ENCODE peak calls at places on chromosome 19, in eight cellular contexts. L, D, U, J, X, G, B and W are unnamed samples. For H3K9me3 and H3K4me1, the result is how much of the 10 kb centered on the place peaks cover.

GRCh38 chr19:40257096-40257517 is 28.0 kb downstream of the AKT2 start:
- DNase-seq in L (no peak), J (no peak), D (no peak), B (no peak), X (peak), G (no peak), U (no peak), W (peak)

GRCh38 chr19:5397804-5398692 is 57.2 kb upstream of the ZNRF4 start:
- DNase-seq in J (peak), G (no peak), D (no peak), X (no peak), B (no peak), L (no peak), U (no peak), W (no peak)

GRCh38 chr19:58021541-58022282 is 12.1 kb upstream of the ZSCAN1 start:
- DNase-seq in B (peak), J (peak), L (peak), G (peak), X (no peak), U (no peak), D (no peak), W (peak)

GRCh38 chr19:9144920-9145319 is 4.7 kb downstream of the ZNF317 start:
- DNase-seq in D (no peak), G (no peak), U (no peak), X (no peak), L (no peak), J (no peak), B (peak), W (no peak)

GRCh38 chr19:47239610-47240296 is 8.8 kb upstream of the BBC3 start:
- DNase-seq in B (peak), L (peak), X (peak), G (no peak), U (no peak), D (no peak), J (no peak), W (peak)

GRCh38 chr19:55027472-55028337 is 10.4 kb downstream of the GP6 start:
- DNase-seq in U (no peak), D (no peak), J (peak), G (no peak), B (no peak), X (no peak), L (no peak), W (no peak)

GRCh38 chr19:36483653-36484052 is 5.7 kb downstream of the ZNF566 start:
- DNase-seq in B (no peak), L (no peak), X (no peak), J (no peak), D (no peak), G (no peak), U (no peak), W (no peak)

GRCh38 chr19:1555802-1556638 is 12.1 kb downstream of the MEX3D start:
- DNase-seq in U (no peak), X (no peak), G (no peak), J (no peak), L (no peak), B (no peak), D (no peak), W (no peak)

GRCh38 chr19:13980340-13980739 is 25.8 kb downstream of the RFX1 start:
- DNase-seq in U (no peak), G (no peak), X (no peak), B (no peak), L (no peak), J (no peak), D (no peak), W (no peak)

GRCh38 chr19:15850385-15850784 is 34.9 kb upstream of the OR10H1 start:
- DNase-seq in G (no peak), D (no peak), L (no peak), X (no peak), J (no peak), U (no peak), B (no peak), W (no peak)
- H3K9me3 ChIP-seq in G (under half), D (under half), L (under half), X (under half), J (under half), U (under half), B (under half), W (under half)

GRCh38 chr19:12782424-12783225 is 7.3 kb upstream of the HOOK2 start:
- DNase-seq in X (peak), L (peak), B (peak), D (peak), G (peak), U (peak), J (peak), W (peak)
- H3K4me1 ChIP-seq in X (half or more), L (under half), B (under half), D (half or more), G (under half), U (half or more), J (half or more), W (under half)

GRCh38 chr19:22446605-22447004 is 24.5 kb upstream of the ZNF98 start:
- DNase-seq in D (no peak), G (no peak), U (no peak), X (no peak), J (no peak), L (no peak), B (no peak), W (no peak)
- H3K9me3 ChIP-seq in D (under half), G (under half), U (half or more), X (half or more), J (under half), L (under half), B (under half), W (under half)

GRCh38 chr19:44719262-44719701 is 20.3 kb downstream of the CEACAM16 start:
- DNase-seq in B (no peak), D (no peak), L (no peak), J (no peak), G (peak), U (no peak), X (no peak), W (no peak)
- H3K4me1 ChIP-seq in B (under half), D (under half), L (under half), J (under half), G (under half), U (half or more), X (half or more), W (under half)